ENCODE peak calls at places on chromosomes 13 and 19, in ten cellular contexts. One of them, this sample, is unnamed.
A peak's percentile ranks its signal among the peaks of the same experiment; 100 is the strongest.

GRCh38 chr13:41562083-41562482 is 104.7 kb downstream of the RGCC start:
- DNase-seq in cardiac muscle cell: no peak
- DNase-seq in heart left ventricle: no peak
- DNase-seq in heart right ventricle: peak; percentile 60
- DNase-seq in BJ: no peak
- DNase-seq in body of pancreas: peak; percentile 27
- DNase-seq in PC-3: no peak
- DNase-seq in RWPE2: no peak
- DNase-seq in fibroblast of lung: peak; percentile 76
- DNase-seq in GM06990: no peak
- DNase-seq in this sample: no peak

GRCh38 chr13:27374126-27374613 is 50.2 kb upstream of the GTF3A start:
- DNase-seq in body of pancreas: peak; percentile 63
- DNase-seq in heart left ventricle: no peak
- DNase-seq in fibroblast of lung: no peak
- DNase-seq in GM06990: no peak
- DNase-seq in PC-3: peak; percentile 74
- DNase-seq in RWPE2: no peak
- DNase-seq in cardiac muscle cell: no peak
- DNase-seq in BJ: no peak
- DNase-seq in heart right ventricle: no peak
- DNase-seq in this sample: no peak

GRCh38 chr19:48182434-48182833 is 12.0 kb downstream of the ZSWIM9 start:
- DNase-seq in heart left ventricle: peak; percentile 59
- DNase-seq in BJ: no peak
- DNase-seq in body of pancreas: no peak
- DNase-seq in RWPE2: no peak
- DNase-seq in PC-3: no peak
- DNase-seq in GM06990: no peak
- DNase-seq in cardiac muscle cell: no peak
- DNase-seq in fibroblast of lung: no peak
- DNase-seq in heart right ventricle: no peak
- DNase-seq in this sample: no peak

GRCh38 chr19:54178581-54179261 is 5.8 kb upstream of the TMC4 start:
- DNase-seq in PC-3: peak; percentile 42
- DNase-seq in BJ: no peak
- DNase-seq in GM06990: no peak
- DNase-seq in cardiac muscle cell: peak; percentile 53
- DNase-seq in heart right ventricle: no peak
- DNase-seq in fibroblast of lung: no peak
- DNase-seq in heart left ventricle: no peak
- DNase-seq in RWPE2: no peak
- DNase-seq in body of pancreas: no peak
- DNase-seq in this sample: no peak

GRCh38 chr13:59425211-59425721 is 738.5 kb downstream of the DIAPH3 start:
- DNase-seq in RWPE2: no peak
- DNase-seq in cardiac muscle cell: no peak
- DNase-seq in BJ: peak; percentile 93
- DNase-seq in GM06990: no peak
- DNase-seq in heart right ventricle: no peak
- DNase-seq in fibroblast of lung: peak; percentile 87
- DNase-seq in heart left ventricle: no peak
- DNase-seq in body of pancreas: no peak
- DNase-seq in PC-3: no peak
- DNase-seq in this sample: no peak

GRCh38 chr19:18674616-18675015 is 8.9 kb upstream of the CRTC1 start:
- DNase-seq in heart left ventricle: no peak
- DNase-seq in cardiac muscle cell: no peak
- DNase-seq in fibroblast of lung: no peak
- DNase-seq in body of pancreas: no peak
- DNase-seq in GM06990: no peak
- DNase-seq in RWPE2: no peak
- DNase-seq in BJ: no peak
- DNase-seq in heart right ventricle: peak; percentile 72
- DNase-seq in PC-3: peak; percentile 27
- DNase-seq in this sample: no peak

GRCh38 chr19:14369399-14370168 is 11.7 kb upstream of the ADGRE5 start:
- DNase-seq in heart right ventricle: peak; percentile 50
- DNase-seq in body of pancreas: no peak
- DNase-seq in heart left ventricle: no peak
- DNase-seq in PC-3: no peak
- DNase-seq in GM06990: peak; percentile 78
- DNase-seq in cardiac muscle cell: peak; percentile 17
- DNase-seq in BJ: no peak
- DNase-seq in fibroblast of lung: peak; percentile 41
- DNase-seq in RWPE2: no peak
- DNase-seq in this sample: peak; percentile 85

GRCh38 chr13:52845334-52845761 is 3.1 kb downstream of the PCDH8 start:
- DNase-seq in fibroblast of lung: no peak
- DNase-seq in heart right ventricle: no peak
- DNase-seq in heart left ventricle: no peak
- DNase-seq in GM06990: no peak
- DNase-seq in cardiac muscle cell: peak; percentile 47
- DNase-seq in RWPE2: no peak
- DNase-seq in BJ: no peak
- DNase-seq in body of pancreas: no peak
- DNase-seq in PC-3: no peak
- DNase-seq in this sample: no peak

GRCh38 chr19:51097796-51098195 is 10.4 kb downstream of the CTU1 start:
- DNase-seq in PC-3: no peak
- DNase-seq in fibroblast of lung: no peak
- DNase-seq in BJ: no peak
- DNase-seq in cardiac muscle cell: no peak
- DNase-seq in body of pancreas: no peak
- DNase-seq in RWPE2: no peak
- DNase-seq in GM06990: no peak
- DNase-seq in heart right ventricle: no peak
- DNase-seq in heart left ventricle: no peak
- DNase-seq in this sample: no peak

GRCh38 chr13:54185785-54186184 is 1157.2 kb downstream of the OLFM4 start:
- DNase-seq in GM06990: no peak
- DNase-seq in heart right ventricle: no peak
- DNase-seq in cardiac muscle cell: peak; percentile 48
- DNase-seq in heart left ventricle: no peak
- DNase-seq in BJ: no peak
- DNase-seq in fibroblast of lung: no peak
- DNase-seq in body of pancreas: no peak
- DNase-seq in RWPE2: no peak
- DNase-seq in PC-3: peak; percentile 25
- DNase-seq in this sample: no peak
- TF ChIP-seq CTCF in GM06990: no peak
- TF ChIP-seq CTCF in heart right ventricle: no peak
- TF ChIP-seq CTCF in cardiac muscle cell: no peak
- TF ChIP-seq CTCF in heart left ventricle: no peak
- TF ChIP-seq CTCF in BJ: no peak
- TF ChIP-seq CTCF in fibroblast of lung: no peak
- TF ChIP-seq CTCF in body of pancreas: no peak
- TF ChIP-seq CTCF in RWPE2: peak; percentile 34
- TF ChIP-seq CTCF in PC-3: peak; percentile 43
- TF ChIP-seq CTCF in this sample: no peak

DNA sequence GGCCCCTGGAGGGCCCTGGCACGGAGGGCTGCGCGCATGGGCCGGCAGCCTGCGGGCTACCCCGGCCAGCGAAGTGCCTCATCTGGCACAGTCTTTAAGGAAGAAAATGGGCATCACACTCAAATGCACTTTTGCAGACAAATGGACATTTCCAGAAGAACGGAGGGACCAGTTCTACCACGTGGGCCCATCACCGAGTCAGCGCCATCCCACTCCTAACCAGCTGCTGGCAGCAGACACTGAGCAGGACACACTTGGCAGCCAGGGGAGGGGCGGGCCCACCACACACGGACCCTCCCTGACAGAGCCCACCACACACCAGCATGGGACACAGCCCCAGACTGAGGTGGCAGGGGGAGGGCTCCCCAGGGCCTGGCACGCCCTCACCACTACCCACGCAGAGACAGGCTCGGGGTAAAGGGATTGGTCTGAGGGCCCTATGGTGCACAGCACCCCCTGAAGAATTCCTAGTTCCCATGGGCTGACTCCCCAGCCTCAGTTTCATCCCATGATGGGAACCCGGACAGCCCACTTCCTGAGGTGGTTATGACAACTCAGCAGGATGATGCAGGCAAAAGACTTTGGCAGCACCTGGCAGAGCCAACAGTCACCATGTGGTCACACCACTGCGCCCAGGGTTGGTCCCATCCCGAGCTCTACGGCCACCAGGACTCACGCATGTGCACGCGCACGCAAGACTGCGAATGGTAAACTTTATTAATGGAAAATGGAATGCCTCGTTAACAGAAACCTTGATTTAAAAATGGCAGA is 18.7 kb upstream of the TINCR start:
- DNase-seq in RWPE2: no peak
- DNase-seq in body of pancreas: no peak
- DNase-seq in fibroblast of lung: no peak
- DNase-seq in heart right ventricle: no peak
- DNase-seq in PC-3: no peak
- DNase-seq in cardiac muscle cell: no peak
- DNase-seq in GM06990: no peak
- DNase-seq in heart left ventricle: no peak
- DNase-seq in BJ: no peak
- DNase-seq in this sample: no peak
- H3K4me3 ChIP-seq in RWPE2: no peak overlapping the region
- H3K4me3 ChIP-seq in body of pancreas: no peak overlapping the region
- H3K4me3 ChIP-seq in fibroblast of lung: no peak overlapping the region
- H3K4me3 ChIP-seq in heart right ventricle: no peak overlapping the region
- H3K4me3 ChIP-seq in PC-3: no peak overlapping the region
- H3K4me3 ChIP-seq in cardiac muscle cell: peak overlapping the region; percentile 1
- H3K4me3 ChIP-seq in GM06990: no peak overlapping the region
- H3K4me3 ChIP-seq in heart left ventricle: no peak overlapping the region
- H3K4me3 ChIP-seq in BJ: no peak overlapping the region
- H3K4me3 ChIP-seq in this sample: no peak overlapping the region

GRCh38 chr19:41916033-41916424 is 12.2 kb downstream of the ERFL start:
- DNase-seq in cardiac muscle cell: no peak
- DNase-seq in BJ: no peak
- DNase-seq in body of pancreas: no peak
- DNase-seq in heart right ventricle: no peak
- DNase-seq in fibroblast of lung: no peak
- DNase-seq in GM06990: no peak
- DNase-seq in RWPE2: no peak
- DNase-seq in PC-3: no peak
- DNase-seq in heart left ventricle: no peak
- DNase-seq in this sample: no peak

GRCh38 chr19:41918653-41919244 is 9.5 kb downstream of the ERFL start:
- DNase-seq in PC-3: no peak
- DNase-seq in heart left ventricle: no peak
- DNase-seq in BJ: no peak
- DNase-seq in body of pancreas: no peak
- DNase-seq in cardiac muscle cell: no peak
- DNase-seq in RWPE2: no peak
- DNase-seq in heart right ventricle: no peak
- DNase-seq in fibroblast of lung: no peak
- DNase-seq in GM06990: no peak
- DNase-seq in this sample: no peak

GRCh38 chr19:41915248-41916032 is 12.8 kb downstream of the ERFL start:
- DNase-seq in cardiac muscle cell: no peak
- DNase-seq in heart right ventricle: no peak
- DNase-seq in BJ: no peak
- DNase-seq in PC-3: no peak
- DNase-seq in RWPE2: no peak
- DNase-seq in fibroblast of lung: no peak
- DNase-seq in body of pancreas: no peak
- DNase-seq in heart left ventricle: no peak
- DNase-seq in GM06990: no peak
- DNase-seq in this sample: no peak

GRCh38 chr19:41918095-41918494 is 10.2 kb downstream of the ERFL start:
- DNase-seq in heart left ventricle: no peak
- DNase-seq in GM06990: no peak
- DNase-seq in fibroblast of lung: no peak
- DNase-seq in BJ: no peak
- DNase-seq in PC-3: no peak
- DNase-seq in cardiac muscle cell: no peak
- DNase-seq in RWPE2: no peak
- DNase-seq in body of pancreas: no peak
- DNase-seq in heart right ventricle: no peak
- DNase-seq in this sample: no peak

DNA sequence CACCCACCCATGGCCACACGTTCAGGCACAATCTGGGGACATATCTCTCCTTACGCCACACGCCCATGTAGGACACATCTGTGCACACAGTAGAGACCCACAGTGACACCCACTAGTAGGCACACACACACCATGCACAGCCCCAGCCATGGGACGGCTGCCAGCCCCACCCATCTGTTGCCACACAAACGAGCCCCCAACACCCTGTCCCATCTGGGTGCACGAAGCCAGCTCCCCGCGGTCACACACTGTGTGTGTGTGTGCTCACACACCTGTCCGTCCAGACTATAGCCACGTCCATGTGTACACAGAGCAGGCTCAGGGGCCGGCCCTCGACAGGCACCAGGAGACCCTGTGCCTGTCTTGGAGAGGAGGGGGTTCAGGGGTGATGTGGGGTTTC is 10.6 kb downstream of the ERFL start:
- DNase-seq in cardiac muscle cell: no peak
- DNase-seq in GM06990: no peak
- DNase-seq in PC-3: no peak
- DNase-seq in heart right ventricle: no peak
- DNase-seq in RWPE2: no peak
- DNase-seq in heart left ventricle: no peak
- DNase-seq in BJ: no peak
- DNase-seq in body of pancreas: no peak
- DNase-seq in fibroblast of lung: no peak
- DNase-seq in this sample: no peak
- TF ChIP-seq CTCF in cardiac muscle cell: no peak
- TF ChIP-seq CTCF in GM06990: no peak
- TF ChIP-seq CTCF in PC-3: no peak
- TF ChIP-seq CTCF in heart right ventricle: no peak
- TF ChIP-seq CTCF in RWPE2: no peak
- TF ChIP-seq CTCF in heart left ventricle: no peak
- TF ChIP-seq CTCF in BJ: no peak
- TF ChIP-seq CTCF in body of pancreas: no peak
- TF ChIP-seq CTCF in fibroblast of lung: no peak
- TF ChIP-seq CTCF in this sample: no peak

DNA sequence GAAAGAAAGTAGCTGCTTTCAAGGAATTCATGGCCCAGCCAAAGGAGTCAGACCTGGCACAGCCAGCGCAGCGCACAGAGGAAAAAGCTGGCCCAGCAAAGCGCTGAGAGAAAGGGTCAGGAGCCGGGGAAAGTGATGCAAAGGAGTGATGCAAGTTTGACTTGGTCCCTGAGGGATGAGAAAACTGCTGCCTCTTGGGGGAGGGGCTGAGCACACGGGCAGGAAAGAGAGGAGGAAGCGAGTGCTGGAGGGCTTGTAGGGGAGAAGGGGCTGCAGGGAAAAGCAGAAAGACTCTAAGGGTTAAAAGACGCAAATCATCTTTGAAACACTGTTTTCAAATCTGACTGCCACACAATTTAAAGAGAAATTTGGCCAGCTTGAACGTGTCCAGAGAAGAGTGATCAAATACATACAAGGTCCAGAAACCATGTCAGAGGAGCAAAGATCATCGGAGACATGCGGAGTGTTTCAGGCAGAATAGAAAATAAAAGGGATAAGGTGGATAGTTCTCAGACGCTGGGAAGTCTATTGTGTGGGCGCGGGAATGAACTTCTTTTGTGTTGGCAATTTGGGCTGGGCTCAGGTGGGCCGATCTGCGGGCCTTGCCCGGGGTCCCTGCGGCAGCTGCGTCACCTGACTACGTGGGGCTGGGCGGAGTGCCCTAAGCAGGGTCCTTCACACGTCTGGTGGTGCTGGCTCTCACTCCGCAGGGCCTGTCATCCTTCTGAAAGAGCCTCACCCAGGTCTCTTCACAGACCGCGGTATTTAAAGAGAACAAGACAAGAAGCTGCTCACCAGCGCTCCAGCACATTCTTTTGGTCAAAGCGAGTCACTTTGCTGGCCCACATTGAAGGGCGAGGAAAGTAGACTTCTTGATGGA is 18.1 kb downstream of the N4BP2L1 start:
- DNase-seq in heart right ventricle: peak; percentile 44
- DNase-seq in GM06990: no peak
- DNase-seq in RWPE2: no peak
- DNase-seq in heart left ventricle: no peak
- DNase-seq in cardiac muscle cell: peak; percentile 46
- DNase-seq in BJ: no peak
- DNase-seq in body of pancreas: no peak
- DNase-seq in PC-3: no peak
- DNase-seq in fibroblast of lung: peak; percentile 85
- DNase-seq in this sample: no peak
- H3K4me3 ChIP-seq in heart right ventricle: peak overlapping the region; percentile 42
- H3K4me3 ChIP-seq in GM06990: no peak overlapping the region
- H3K4me3 ChIP-seq in RWPE2: no peak overlapping the region
- H3K4me3 ChIP-seq in heart left ventricle: peak overlapping the region; percentile 29
- H3K4me3 ChIP-seq in cardiac muscle cell: peak overlapping the region; percentile 31
- H3K4me3 ChIP-seq in BJ: no peak overlapping the region
- H3K4me3 ChIP-seq in body of pancreas: no peak overlapping the region
- H3K4me3 ChIP-seq in PC-3: no peak overlapping the region
- H3K4me3 ChIP-seq in fibroblast of lung: no peak overlapping the region
- H3K4me3 ChIP-seq in this sample: no peak overlapping the region